ENCODE peak calls at places on chromosome 16, in five cellular contexts. One of them, this sample, is unnamed.
A peak's percentile ranks its signal among the peaks of the same experiment; 100 is the strongest.

GRCh38 chr16:56237451-56237930 is 46.2 kb downstream of the GNAO1 start:
- DNase-seq in SK-N-DZ: no peak
- DNase-seq in tibial artery: peak; percentile 20
- DNase-seq in activated CD4-positive, alpha-beta T cell treated with anti-CD3 and anti-CD28 coated beads for 48 hours: no peak
- DNase-seq in anterior cingulate cortex: no peak
- DNase-seq in this sample: no peak

GRCh38 chr16:11669380-11670146 is 1.3 kb downstream of the SNN start:
- DNase-seq in SK-N-DZ: no peak
- DNase-seq in activated CD4-positive, alpha-beta T cell treated with anti-CD3 and anti-CD28 coated beads for 48 hours: no peak
- DNase-seq in tibial artery: peak; percentile 89
- DNase-seq in anterior cingulate cortex: no peak
- DNase-seq in this sample: no peak

GRCh38 chr16:57748596-57748995 is 13.0 kb downstream of the KATNB1 start:
- DNase-seq in activated CD4-positive, alpha-beta T cell treated with anti-CD3 and anti-CD28 coated beads for 48 hours: no peak
- DNase-seq in anterior cingulate cortex: no peak
- DNase-seq in tibial artery: no peak
- DNase-seq in SK-N-DZ: no peak
- DNase-seq in this sample: no peak

GRCh38 chr16:47565454-47565853 is 104.3 kb downstream of the PHKB start:
- DNase-seq in activated CD4-positive, alpha-beta T cell treated with anti-CD3 and anti-CD28 coated beads for 48 hours: no peak
- DNase-seq in anterior cingulate cortex: no peak
- DNase-seq in SK-N-DZ: no peak
- DNase-seq in tibial artery: peak; percentile 83
- DNase-seq in this sample: no peak

GRCh38 chr16:66516808-66517585 is 32.9 kb downstream of the TK2 start:
- DNase-seq in SK-N-DZ: no peak
- DNase-seq in anterior cingulate cortex: peak; percentile 76
- DNase-seq in activated CD4-positive, alpha-beta T cell treated with anti-CD3 and anti-CD28 coated beads for 48 hours: peak; percentile 84
- DNase-seq in tibial artery: peak; percentile 98
- DNase-seq in this sample: peak; percentile 80

GRCh38 chr16:3696425-3697218 is 20.7 kb downstream of the TRAP1 start:
- DNase-seq in SK-N-DZ: no peak
- DNase-seq in anterior cingulate cortex: no peak
- DNase-seq in activated CD4-positive, alpha-beta T cell treated with anti-CD3 and anti-CD28 coated beads for 48 hours: no peak
- DNase-seq in tibial artery: no peak
- DNase-seq in this sample: no peak

GRCh38 chr16:66933776-66934137 is 445 bp downstream of the CIAO2B start:
- DNase-seq in SK-N-DZ: no peak
- DNase-seq in tibial artery: no peak
- DNase-seq in activated CD4-positive, alpha-beta T cell treated with anti-CD3 and anti-CD28 coated beads for 48 hours: peak; percentile 73
- DNase-seq in anterior cingulate cortex: no peak
- DNase-seq in this sample: no peak

GRCh38 chr16:53545433-53545832 is 42.4 kb upstream of the AKTIP start:
- DNase-seq in SK-N-DZ: no peak
- DNase-seq in tibial artery: no peak
- DNase-seq in anterior cingulate cortex: no peak
- DNase-seq in activated CD4-positive, alpha-beta T cell treated with anti-CD3 and anti-CD28 coated beads for 48 hours: peak; percentile 40
- DNase-seq in this sample: no peak

GRCh38 chr16:57149391-57149790 is 36.4 kb downstream of the PSME3IP1 start:
- DNase-seq in anterior cingulate cortex: no peak
- DNase-seq in tibial artery: no peak
- DNase-seq in activated CD4-positive, alpha-beta T cell treated with anti-CD3 and anti-CD28 coated beads for 48 hours: no peak
- DNase-seq in SK-N-DZ: no peak
- DNase-seq in this sample: no peak

GRCh38 chr16:28181557-28181914 is 30.2 kb downstream of the XPO6 start:
- DNase-seq in SK-N-DZ: no peak
- DNase-seq in tibial artery: no peak
- DNase-seq in activated CD4-positive, alpha-beta T cell treated with anti-CD3 and anti-CD28 coated beads for 48 hours: no peak
- DNase-seq in anterior cingulate cortex: no peak
- DNase-seq in this sample: no peak